ENCODE peak calls at places on chromosomes 11 and 22, in ten cellular contexts. Q is right cardiac atrium; D is CD8-positive, alpha-beta T cell; Y is aorta; C is Peyer's patch; V is esophagus muscularis mucosa; F is PC-9; O is substantia nigra; X is A549; W is body of pancreas. I is an unnamed sample.

GRCh38 chr22:37258810-37259472 is 14.9 kb upstream of the RAC2 start:
- DNase-seq in Q (no peak), D (no peak), Y (peak; percentile 23), C (no peak), V (no peak), F (no peak), O (no peak), X (no peak), W (no peak), I (no peak)

GRCh38 chr11:120424185-120424969 is 87.2 kb upstream of the GRIK4 start:
- DNase-seq in Q (no peak), D (no peak), Y (no peak), C (no peak), V (no peak), F (no peak), O (no peak), X (no peak), W (no peak), I (peak; percentile 48)

GRCh38 chr11:118436639-118437045 is 350 bp downstream of the KMT2A start:
- DNase-seq in Q (no peak), D (peak; percentile 72), Y (peak; percentile 82), C (peak; percentile 55), V (no peak), F (peak; percentile 49), O (no peak), X (no peak), W (peak; percentile 22), I (peak; percentile 37)

GRCh38 chr11:100356035-100356434 is 331.1 kb upstream of the ARHGAP42 start:
- DNase-seq in Q (no peak), D (no peak), Y (no peak), C (no peak), V (no peak), F (no peak), O (no peak), X (no peak), W (no peak), I (no peak)

GRCh38 chr22:27489265-27489675 is 312.3 kb downstream of the MN1 start:
- DNase-seq in Q (no peak), D (no peak), Y (no peak), C (peak; percentile 82), V (no peak), F (no peak), O (no peak), X (peak; percentile 38), W (peak; percentile 95), I (no peak)

GRCh38 chr11:46330154-46330886 is 16.9 kb upstream of the DGKZ start:
- DNase-seq in Q (no peak), D (no peak), Y (no peak), C (no peak), V (no peak), F (no peak), O (no peak), X (no peak), W (no peak), I (no peak)

GRCh38 chr22:35835267-35835997 is 117.8 kb downstream of the APOL5 start:
- DNase-seq in Q (no peak), D (no peak), Y (no peak), C (no peak), V (no peak), F (peak; percentile 62), O (no peak), X (no peak), W (no peak), I (peak; percentile 14)

GRCh38 chr11:123011510-123011909 is 29.9 kb upstream of the BSX start:
- DNase-seq in Q (no peak), D (no peak), Y (no peak), C (no peak), V (no peak), F (no peak), O (no peak), X (no peak), W (no peak), I (no peak)

GRCh38 chr11:86736303-86737143 is 63.8 kb upstream of the PRSS23 start:
- DNase-seq in Q (no peak), D (no peak), Y (no peak), C (no peak), V (no peak), F (peak; percentile 44), O (no peak), X (peak; percentile 39), W (no peak), I (no peak)

GRCh38 chr11:132997396-132997795 is 534.9 kb downstream of the OPCML start:
- DNase-seq in Q (no peak), D (no peak), Y (no peak), C (no peak), V (no peak), F (no peak), O (no peak), X (no peak), W (no peak), I (no peak)

GRCh38 chr22:18000441-18001039 is 23.8 kb downstream of the MICAL3 start:
- DNase-seq in Q (peak; percentile 38), D (peak; percentile 35), Y (peak; percentile 79), C (peak; percentile 48), V (no peak), F (no peak), O (no peak), X (peak; percentile 24), W (peak; percentile 33), I (no peak)

GRCh38 chr11:57761301-57762234 is at the start of gene CTNND1:
- DNase-seq in Q (peak; percentile 87), D (no peak), Y (peak; percentile 83), C (peak; percentile 90), V (peak; percentile 96), F (peak; percentile 96), O (peak; percentile 69), X (peak; percentile 98), W (peak; percentile 96), I (peak; percentile 100)

DNA sequence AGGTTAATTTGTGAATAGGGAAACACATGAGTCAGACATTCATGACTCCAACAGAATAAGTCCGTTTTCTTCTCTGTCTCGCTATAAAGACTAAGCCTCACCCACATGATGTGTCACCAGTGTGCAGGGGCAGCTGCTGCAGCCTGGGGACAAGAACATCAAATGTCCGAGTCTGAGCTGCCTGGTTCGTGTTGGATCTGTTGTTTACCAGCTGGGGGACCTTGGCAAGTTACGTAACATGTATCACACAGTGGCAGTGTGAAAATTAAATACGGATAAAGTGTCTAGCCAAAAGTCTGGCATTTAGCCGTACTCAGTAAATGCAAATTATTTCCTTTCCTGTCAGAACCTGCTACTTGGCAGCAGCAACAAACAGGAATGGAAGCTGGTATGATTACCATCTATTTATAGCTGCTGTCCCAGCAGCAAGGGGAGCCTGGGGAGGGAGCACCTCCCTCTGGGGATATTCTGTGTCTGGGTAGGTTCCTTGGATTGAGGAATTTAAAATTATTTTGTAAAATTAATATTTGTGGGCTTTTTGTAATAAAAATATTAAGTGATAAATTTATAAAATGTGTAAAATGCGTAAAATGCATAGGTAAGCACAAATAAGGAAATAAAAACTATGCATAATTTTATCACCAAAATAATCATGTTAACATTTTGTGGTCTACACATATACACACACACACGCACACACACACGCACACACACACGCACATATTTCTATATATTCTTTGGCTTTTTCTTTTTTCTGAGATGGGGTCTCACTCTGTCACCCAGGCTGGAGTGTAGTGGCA is 1.3 kb upstream of the CLDN25 start:
- DNase-seq in Q (no peak), D (no peak), Y (no peak), C (no peak), V (no peak), F (peak; percentile 67), O (peak; percentile 68), X (no peak), W (peak; percentile 76), I (peak; percentile 85)
- H3K27ac ChIP-seq in Q (peak overlapping the region; percentile 88), D (no peak overlapping the region), Y (peak overlapping the region; percentile 23), C (no peak overlapping the region), V (peak overlapping the region; percentile 43), F (no peak overlapping the region), O (peak overlapping the region; percentile 71), X (no peak overlapping the region), W (peak overlapping the region; percentile 72), I (peak overlapping the region; percentile 78)

GRCh38 chr11:71963468-71963867 is 34.6 kb downstream of the RNF121 start:
- DNase-seq in Q (no peak), D (no peak), Y (no peak), C (no peak), V (no peak), F (no peak), O (no peak), X (no peak), W (no peak), I (no peak)
- H3K27ac ChIP-seq in Q (no peak overlapping the region), D (no peak overlapping the region), Y (no peak overlapping the region), C (no peak overlapping the region), V (peak overlapping the region; percentile 39), F (no peak overlapping the region), O (no peak overlapping the region), X (peak overlapping the region; percentile 83), W (no peak overlapping the region), I (no peak overlapping the region)

GRCh38 chr11:12189543-12190235 is 79.3 kb downstream of the MICAL2 start:
- DNase-seq in Q (no peak), D (peak; percentile 50), Y (peak; percentile 83), C (no peak), V (no peak), F (no peak), O (no peak), X (no peak), W (no peak), I (peak; percentile 98)
- H3K27ac ChIP-seq in Q (no peak overlapping the region), D (no peak overlapping the region), Y (peak overlapping the region; percentile 88), C (no peak overlapping the region), V (no peak overlapping the region), F (no peak overlapping the region), O (no peak overlapping the region), X (no peak overlapping the region), W (no peak overlapping the region), I (peak overlapping the region; percentile 75)

GRCh38 chr11:4448995-4449394 is at the start of gene OR52K2:
- DNase-seq in Q (no peak), D (no peak), Y (no peak), C (no peak), V (no peak), F (no peak), O (no peak), X (no peak), W (no peak), I (no peak)

GRCh38 chr11:4441500-4441899 is 7.6 kb upstream of the OR52K2 start:
- DNase-seq in Q (no peak), D (no peak), Y (no peak), C (no peak), V (no peak), F (no peak), O (no peak), X (no peak), W (no peak), I (no peak)

GRCh38 chr11:4443479-4443878 is 5.6 kb upstream of the OR52K2 start:
- DNase-seq in Q (no peak), D (no peak), Y (no peak), C (no peak), V (no peak), F (no peak), O (no peak), X (no peak), W (no peak), I (no peak)
- H3K27ac ChIP-seq in Q (no peak overlapping the region), D (no peak overlapping the region), Y (no peak overlapping the region), C (no peak overlapping the region), V (no peak overlapping the region), F (no peak overlapping the region), O (no peak overlapping the region), X (no peak overlapping the region), W (no peak overlapping the region), I (no peak overlapping the region)

I was measured in RWPE1.